ENCODE peak calls at places on chromosomes 16 and 17, in nine cellular contexts. P is suprapubic skin; S is choroid plexus epithelial cell; H is iPS DF 6.9; Q is body of pancreas; W is T-helper 1 cell; X is tibial nerve; E is myocyte; V is stimulated activated CD8-positive, alpha-beta memory T cell treated with anti-CD3 and anti-CD28 coated beads, Interleukin-4, amount 100 ng/mL, for 4 hours. C is an unnamed sample.

GRCh38 chr16:69563605-69564580 is 1.9 kb upstream of the NFAT5 start:
- DNase-seq in P (no peak), S (peak), H (no peak), Q (no peak), W (peak), X (no peak), E (no peak), V (peak), C (peak)

GRCh38 chr16:24163935-24164334 is 92.2 kb upstream of the CACNG3 start:
- DNase-seq in P (no peak), S (no peak), H (no peak), Q (no peak), W (no peak), X (no peak), E (no peak), V (no peak), C (no peak)

GRCh38 chr17:36674278-36674650 is 72.9 kb downstream of the MRM1 start:
- DNase-seq in P (no peak), S (no peak), H (no peak), Q (no peak), W (peak), X (no peak), E (peak), V (no peak), C (peak)

GRCh38 chr17:49588726-49589555 is 13.3 kb downstream of the NXPH3 start:
- DNase-seq in P (no peak), S (no peak), H (no peak), Q (no peak), W (no peak), X (no peak), E (no peak), V (no peak), C (peak)

GRCh38 chr17:63675607-63676539 is 24.1 kb downstream of the LIMD2 start:
- DNase-seq in P (no peak), S (peak), H (no peak), Q (peak), W (no peak), X (peak), E (peak), V (no peak), C (no peak)

GRCh38 chr16:50495673-50496072 is 52.5 kb upstream of the NKD1 start:
- DNase-seq in P (no peak), S (no peak), H (no peak), Q (no peak), W (no peak), X (no peak), E (no peak), V (no peak), C (no peak)

GRCh38 chr16:35188288-35189155 is 1729.1 kb downstream of the TP53TG3F start:
- DNase-seq in P (peak), S (no peak), H (no peak), Q (no peak), W (no peak), X (no peak), E (no peak), V (no peak), C (no peak)

GRCh38 chr16:10883004-10883403 is 6.0 kb downstream of the CIITA start:
- DNase-seq in P (no peak), S (no peak), H (no peak), Q (no peak), W (no peak), X (no peak), E (no peak), V (no peak), C (no peak)

GRCh38 chr16:85369741-85370528 is 243.2 kb upstream of the GSE1 start:
- DNase-seq in P (no peak), S (peak), H (no peak), Q (peak), W (peak), X (peak), E (peak), V (peak), C (peak)

GRCh38 chr16:79532785-79533184 is 67.8 kb downstream of the MAF start:
- DNase-seq in P (no peak), S (no peak), H (no peak), Q (no peak), W (no peak), X (no peak), E (peak), V (no peak), C (peak)

GRCh38 chr16:89722392-89723278 is 1.3 kb downstream of the ZNF276 start:
- DNase-seq in P (peak), S (peak), H (no peak), Q (peak), W (peak), X (no peak), E (no peak), V (no peak), C (no peak)

GRCh38 chr16:9849697-9850245 is 332.5 kb downstream of the GRIN2A start:
- DNase-seq in P (no peak), S (no peak), H (no peak), Q (no peak), W (no peak), X (no peak), E (no peak), V (no peak), C (no peak)

GRCh38 chr17:83199500-83200201 is 120.2 kb downstream of the METRNL start:
- DNase-seq in P (peak), S (no peak), H (no peak), Q (peak), W (no peak), X (peak), E (peak), V (no peak), C (peak)

GRCh38 chr17:27457731-27458523 is 1.7 kb downstream of the KSR1 start:
- DNase-seq in P (no peak), S (peak), H (no peak), Q (no peak), W (no peak), X (no peak), E (peak), V (no peak), C (peak)

GRCh38 chr16:88282221-88283041 is 100.3 kb upstream of the ZNF469 start:
- DNase-seq in P (no peak), S (peak), H (no peak), Q (no peak), W (no peak), X (no peak), E (peak), V (no peak), C (peak)

GRCh38 chr17:75799402-75799801 is 14.8 kb downstream of the UNK start:
- DNase-seq in P (peak), S (no peak), H (no peak), Q (no peak), W (no peak), X (no peak), E (no peak), V (no peak), C (no peak)

GRCh38 chr17:8857919-8858318 is 9.6 kb downstream of the PIK3R6 start:
- DNase-seq in P (no peak), S (peak), H (no peak), Q (no peak), W (no peak), X (no peak), E (no peak), V (no peak), C (no peak)

GRCh38 chr16:70730016-70730415 is 44.2 kb upstream of the MTSS2 start:
- DNase-seq in P (no peak), S (no peak), H (no peak), Q (no peak), W (no peak), X (no peak), E (no peak), V (no peak), C (no peak)

GRCh38 chr17:42248351-42249179 is 27.6 kb downstream of the STAT5B start:
- DNase-seq in P (peak), S (peak), H (no peak), Q (peak), W (peak), X (peak), E (peak), V (peak), C (peak)

GRCh38 chr16:30875881-30876791 is 17.7 kb downstream of the BCL7C start:
- DNase-seq in P (no peak), S (peak), H (no peak), Q (no peak), W (no peak), X (no peak), E (peak), V (no peak), C (peak)

GRCh38 chr16:49562228-49562627 is 188.6 kb downstream of the C16orf78 start:
- DNase-seq in P (no peak), S (no peak), H (no peak), Q (no peak), W (no peak), X (no peak), E (no peak), V (no peak), C (no peak)

C was measured in LHCN-M2.